ENCODE peak calls at places on chromosome 7, in nine cellular contexts. E is CD8-positive, alpha-beta memory T cell; L is hepatocyte; G is activated CD8-positive, alpha-beta memory T cell treated with anti-CD3 and anti-CD28 coated beads, Interleukin-2, amount 50 U/mL, for 4 hours; J is tibial nerve; U is DMS153; I is ureter; N is lower leg skin; Z is HFFc6. D is an unnamed sample.

GRCh38 chr7:26291699-26292538 is at the start of gene SNX10:
- DNase-seq in G (peak), L (peak), J (no peak), Z (no peak), E (peak), N (no peak), I (peak), U (peak), D (no peak)

GRCh38 chr7:154906736-154907355 is 96.1 kb downstream of the PAXIP1 start:
- DNase-seq in J (no peak), U (no peak), L (no peak), E (no peak), N (no peak), G (no peak), Z (no peak), I (no peak), D (no peak)

GRCh38 chr7:137943132-137943551 is 58.7 kb downstream of the CREB3L2 start:
- DNase-seq in U (no peak), E (no peak), L (peak), G (no peak), N (no peak), J (peak), Z (no peak), I (no peak), D (peak)

GRCh38 chr7:48085433-48085791 is 3.7 kb upstream of the UPP1 start:
- DNase-seq in E (no peak), I (no peak), J (no peak), U (no peak), L (no peak), G (no peak), Z (no peak), N (no peak), D (no peak)

GRCh38 chr7:2386964-2387669 is 16.3 kb upstream of the CHST12 start:
- DNase-seq in L (no peak), J (no peak), I (no peak), U (no peak), E (no peak), G (no peak), Z (no peak), N (no peak), D (no peak)

GRCh38 chr7:138459300-138460175 is 521 bp upstream of the TRIM24 start:
- DNase-seq in U (peak), N (peak), J (no peak), Z (peak), I (peak), L (peak), E (peak), G (peak), D (peak)

GRCh38 chr7:50352282-50352681 is 47.8 kb downstream of the IKZF1 start:
- DNase-seq in J (no peak), L (no peak), Z (no peak), G (no peak), U (no peak), I (no peak), N (no peak), E (no peak), D (no peak)

GRCh38 chr7:36777062-36777461 is 52.8 kb upstream of the AOAH start:
- DNase-seq in G (peak), N (no peak), E (peak), L (no peak), Z (no peak), I (no peak), U (no peak), J (no peak), D (no peak)

GRCh38 chr7:134886353-134887057 is 99.8 kb upstream of the AGBL3 start:
- DNase-seq in J (peak), E (no peak), G (no peak), Z (peak), U (peak), I (peak), N (no peak), L (peak), D (no peak)

GRCh38 chr7:21902240-21902639 is 43.5 kb downstream of the CDCA7L start:
- DNase-seq in L (no peak), U (no peak), G (no peak), J (no peak), Z (peak), E (no peak), N (no peak), I (no peak), D (no peak)

GRCh38 chr7:84647797-84648762 is 453.5 kb upstream of the SEMA3A start:
- DNase-seq in J (no peak), N (no peak), E (no peak), U (no peak), L (no peak), I (no peak), Z (peak), G (no peak), D (no peak)

GRCh38 chr7:67033251-67033650 is 36.6 kb downstream of the TYW1 start:
- DNase-seq in N (no peak), U (no peak), G (no peak), E (no peak), Z (no peak), J (no peak), L (no peak), I (no peak), D (no peak)

GRCh38 chr7:142806957-142807356 is 36.2 kb downstream of the PRSS2 start:
- DNase-seq in U (no peak), G (no peak), N (no peak), L (no peak), J (no peak), Z (no peak), E (no peak), I (no peak), D (no peak)

GRCh38 chr7:1059200-1060091 is 15.1 kb downstream of the GPR146 start:
- DNase-seq in E (no peak), I (no peak), U (peak), Z (no peak), J (no peak), L (peak), G (no peak), N (peak), D (no peak)

GRCh38 chr7:67595421-67595820 is 598.8 kb downstream of the TYW1 start:
- DNase-seq in N (no peak), E (no peak), J (no peak), U (no peak), L (no peak), Z (no peak), G (no peak), I (no peak), D (no peak)

GRCh38 chr7:84195295-84196006 is 862 bp upstream of the SEMA3A start:
- DNase-seq in U (no peak), I (no peak), L (no peak), N (no peak), Z (no peak), G (no peak), J (no peak), E (no peak), D (no peak)

GRCh38 chr7:47452715-47453092 is 129.2 kb downstream of the TNS3 start:
- DNase-seq in U (no peak), L (no peak), E (no peak), N (no peak), J (no peak), I (no peak), Z (no peak), G (no peak), D (no peak)

GRCh38 chr7:155824195-155824915 is 12.1 kb upstream of the SHH start:
- DNase-seq in N (no peak), G (no peak), E (no peak), I (peak), Z (no peak), U (no peak), L (no peak), J (no peak), D (no peak)

GRCh38 chr7:143049380-143049779 is 2.8 kb upstream of the OR6V1 start:
- DNase-seq in N (no peak), E (no peak), I (no peak), L (no peak), G (no peak), Z (no peak), J (no peak), U (no peak), D (no peak)

GRCh38 chr7:116574025-116574822 is 49.4 kb downstream of the CAV1 start:
- DNase-seq in J (no peak), G (no peak), I (no peak), L (no peak), U (no peak), N (no peak), E (no peak), Z (no peak), D (no peak)

GRCh38 chr7:131586259-131586658 is 29.8 kb upstream of the PODXL start:
- DNase-seq in J (no peak), N (no peak), G (no peak), U (no peak), I (no peak), L (peak), E (no peak), Z (no peak), D (peak)

GRCh38 chr7:135571834-135572233 is 14.1 kb downstream of the NUP205 start:
- DNase-seq in N (no peak), J (no peak), I (no peak), G (no peak), E (no peak), L (no peak), U (no peak), Z (no peak), D (no peak)

GRCh38 chr7:127393370-127394058 is 1.0 kb upstream of the ZNF800 start:
- DNase-seq in L (peak), U (no peak), G (no peak), N (no peak), E (no peak), J (peak), I (peak), Z (no peak), D (peak)

GRCh38 chr7:83799333-83799732 is 150.4 kb upstream of the SEMA3E start:
- DNase-seq in U (no peak), E (no peak), J (no peak), N (no peak), G (no peak), L (no peak), I (no peak), Z (no peak), D (no peak)

GRCh38 chr7:19932549-19933249 is 159.3 kb upstream of the TMEM196 start:
- DNase-seq in I (no peak), J (no peak), E (no peak), G (no peak), N (no peak), L (no peak), U (peak), Z (no peak), D (no peak)

GRCh38 chr7:51802698-51803097 is 486.1 kb upstream of the COBL start:
- DNase-seq in L (no peak), U (no peak), J (no peak), G (no peak), E (no peak), I (no peak), Z (no peak), N (no peak), D (no peak)

GRCh38 chr7:262251-262572 is 27.8 kb upstream of the FOXL3 start:
- DNase-seq in L (no peak), U (no peak), Z (no peak), E (no peak), J (no peak), N (no peak), I (no peak), G (no peak), D (no peak)